ENCODE peak calls at places on chromosomes 12 and 14, in ten cellular contexts. One of them, this sample, is unnamed.

GRCh38 chr12:131963381-131963780 is 13.6 kb downstream of the EP400 start:
- DNase-seq in mesenchymal stem cell: no peak
- DNase-seq in AG04450: no peak
- DNase-seq in caudate nucleus: no peak
- DNase-seq in CD8-positive, alpha-beta T cell: no peak
- DNase-seq in dorsolateral prefrontal cortex: no peak
- DNase-seq in hepatocyte: no peak
- DNase-seq in Panc1: no peak
- DNase-seq in WERI-Rb-1: no peak
- DNase-seq in left lung: no peak
- DNase-seq in this sample: no peak

GRCh38 chr14:50792058-50792477 is 38.9 kb downstream of the NIN start:
- DNase-seq in Panc1: no peak
- DNase-seq in dorsolateral prefrontal cortex: no peak
- DNase-seq in caudate nucleus: no peak
- DNase-seq in hepatocyte: no peak
- DNase-seq in mesenchymal stem cell: no peak
- DNase-seq in WERI-Rb-1: no peak
- DNase-seq in CD8-positive, alpha-beta T cell: no peak
- DNase-seq in AG04450: no peak
- DNase-seq in left lung: no peak
- DNase-seq in this sample: no peak

GRCh38 chr14:61860294-61860918 is 98.2 kb downstream of the SNAPC1 start:
- DNase-seq in dorsolateral prefrontal cortex: no peak
- DNase-seq in left lung: no peak
- DNase-seq in WERI-Rb-1: peak; percentile 52
- DNase-seq in caudate nucleus: no peak
- DNase-seq in Panc1: peak; percentile 36
- DNase-seq in AG04450: no peak
- DNase-seq in mesenchymal stem cell: peak; percentile 37
- DNase-seq in hepatocyte: peak; percentile 62
- DNase-seq in CD8-positive, alpha-beta T cell: peak; percentile 35
- DNase-seq in this sample: peak; percentile 65

GRCh38 chr12:12776261-12776660 is 9.2 kb upstream of the APOLD1 start:
- DNase-seq in left lung: no peak
- DNase-seq in AG04450: no peak
- DNase-seq in Panc1: no peak
- DNase-seq in hepatocyte: peak; percentile 62
- DNase-seq in mesenchymal stem cell: no peak
- DNase-seq in CD8-positive, alpha-beta T cell: no peak
- DNase-seq in caudate nucleus: no peak
- DNase-seq in dorsolateral prefrontal cortex: no peak
- DNase-seq in WERI-Rb-1: no peak
- DNase-seq in this sample: peak; percentile 46

GRCh38 chr12:39441189-39441962 is 1.5 kb downstream of the KIF21A start:
- DNase-seq in caudate nucleus: no peak
- DNase-seq in AG04450: no peak
- DNase-seq in mesenchymal stem cell: no peak
- DNase-seq in left lung: no peak
- DNase-seq in WERI-Rb-1: no peak
- DNase-seq in dorsolateral prefrontal cortex: no peak
- DNase-seq in Panc1: no peak
- DNase-seq in CD8-positive, alpha-beta T cell: no peak
- DNase-seq in hepatocyte: no peak
- DNase-seq in this sample: no peak

GRCh38 chr14:64825006-64825405 is 54.7 kb downstream of the SPTB start:
- DNase-seq in CD8-positive, alpha-beta T cell: no peak
- DNase-seq in Panc1: no peak
- DNase-seq in caudate nucleus: no peak
- DNase-seq in dorsolateral prefrontal cortex: no peak
- DNase-seq in WERI-Rb-1: no peak
- DNase-seq in AG04450: no peak
- DNase-seq in hepatocyte: no peak
- DNase-seq in left lung: no peak
- DNase-seq in mesenchymal stem cell: no peak
- DNase-seq in this sample: no peak

GRCh38 chr12:81843599-81843998 is 84.4 kb upstream of the PPFIA2 start:
- DNase-seq in caudate nucleus: no peak
- DNase-seq in left lung: no peak
- DNase-seq in dorsolateral prefrontal cortex: no peak
- DNase-seq in mesenchymal stem cell: no peak
- DNase-seq in WERI-Rb-1: no peak
- DNase-seq in AG04450: no peak
- DNase-seq in hepatocyte: no peak
- DNase-seq in CD8-positive, alpha-beta T cell: no peak
- DNase-seq in Panc1: no peak
- DNase-seq in this sample: no peak

GRCh38 chr14:103541944-103542544 is 13.0 kb downstream of the TRMT61A start:
- DNase-seq in left lung: peak; percentile 78
- DNase-seq in mesenchymal stem cell: no peak
- DNase-seq in hepatocyte: no peak
- DNase-seq in dorsolateral prefrontal cortex: no peak
- DNase-seq in caudate nucleus: no peak
- DNase-seq in Panc1: no peak
- DNase-seq in WERI-Rb-1: no peak
- DNase-seq in AG04450: no peak
- DNase-seq in CD8-positive, alpha-beta T cell: no peak
- DNase-seq in this sample: no peak

GRCh38 chr14:21924479-21924878 is 250.9 kb upstream of the OR4E1 start:
- DNase-seq in AG04450: no peak
- DNase-seq in Panc1: no peak
- DNase-seq in left lung: no peak
- DNase-seq in CD8-positive, alpha-beta T cell: peak; percentile 31
- DNase-seq in mesenchymal stem cell: no peak
- DNase-seq in caudate nucleus: no peak
- DNase-seq in dorsolateral prefrontal cortex: no peak
- DNase-seq in hepatocyte: no peak
- DNase-seq in WERI-Rb-1: no peak
- DNase-seq in this sample: no peak

GRCh38 chr14:70935135-70935534 is 27.9 kb downstream of the PCNX1 start:
- DNase-seq in hepatocyte: no peak
- DNase-seq in left lung: no peak
- DNase-seq in AG04450: no peak
- DNase-seq in WERI-Rb-1: no peak
- DNase-seq in dorsolateral prefrontal cortex: no peak
- DNase-seq in CD8-positive, alpha-beta T cell: no peak
- DNase-seq in mesenchymal stem cell: no peak
- DNase-seq in Panc1: no peak
- DNase-seq in caudate nucleus: no peak
- DNase-seq in this sample: no peak
- H3K27ac ChIP-seq in hepatocyte: peak overlapping the region; percentile 70
- H3K27ac ChIP-seq in left lung: peak overlapping the region; percentile 55
- H3K27ac ChIP-seq in AG04450: no peak overlapping the region
- H3K27ac ChIP-seq in WERI-Rb-1: no peak overlapping the region
- H3K27ac ChIP-seq in dorsolateral prefrontal cortex: no peak overlapping the region
- H3K27ac ChIP-seq in CD8-positive, alpha-beta T cell: no peak overlapping the region
- H3K27ac ChIP-seq in mesenchymal stem cell: peak overlapping the region; percentile 33
- H3K27ac ChIP-seq in Panc1: no peak overlapping the region
- H3K27ac ChIP-seq in caudate nucleus: no peak overlapping the region
- H3K27ac ChIP-seq in this sample: no peak overlapping the region

GRCh38 chr12:97513921-97514320 is 51.3 kb downstream of the RMST start:
- DNase-seq in hepatocyte: no peak
- DNase-seq in mesenchymal stem cell: no peak
- DNase-seq in dorsolateral prefrontal cortex: no peak
- DNase-seq in left lung: no peak
- DNase-seq in Panc1: no peak
- DNase-seq in WERI-Rb-1: no peak
- DNase-seq in AG04450: no peak
- DNase-seq in caudate nucleus: no peak
- DNase-seq in CD8-positive, alpha-beta T cell: no peak
- DNase-seq in this sample: no peak
- H3K27ac ChIP-seq in hepatocyte: no peak overlapping the region
- H3K27ac ChIP-seq in mesenchymal stem cell: no peak overlapping the region
- H3K27ac ChIP-seq in dorsolateral prefrontal cortex: no peak overlapping the region
- H3K27ac ChIP-seq in left lung: no peak overlapping the region
- H3K27ac ChIP-seq in Panc1: no peak overlapping the region
- H3K27ac ChIP-seq in WERI-Rb-1: no peak overlapping the region
- H3K27ac ChIP-seq in AG04450: no peak overlapping the region
- H3K27ac ChIP-seq in caudate nucleus: no peak overlapping the region
- H3K27ac ChIP-seq in CD8-positive, alpha-beta T cell: no peak overlapping the region
- H3K27ac ChIP-seq in this sample: no peak overlapping the region

GRCh38 chr12:27781680-27782079 is 1.6 kb upstream of the MANSC4 start:
- DNase-seq in WERI-Rb-1: no peak
- DNase-seq in dorsolateral prefrontal cortex: no peak
- DNase-seq in caudate nucleus: no peak
- DNase-seq in mesenchymal stem cell: peak; percentile 35
- DNase-seq in CD8-positive, alpha-beta T cell: no peak
- DNase-seq in Panc1: no peak
- DNase-seq in left lung: no peak
- DNase-seq in hepatocyte: no peak
- DNase-seq in AG04450: no peak
- DNase-seq in this sample: no peak
- H3K27ac ChIP-seq in WERI-Rb-1: no peak overlapping the region
- H3K27ac ChIP-seq in dorsolateral prefrontal cortex: peak overlapping the region; percentile 27
- H3K27ac ChIP-seq in caudate nucleus: no peak overlapping the region
- H3K27ac ChIP-seq in mesenchymal stem cell: no peak overlapping the region
- H3K27ac ChIP-seq in CD8-positive, alpha-beta T cell: no peak overlapping the region
- H3K27ac ChIP-seq in Panc1: peak overlapping the region; percentile 83
- H3K27ac ChIP-seq in left lung: peak overlapping the region; percentile 84
- H3K27ac ChIP-seq in hepatocyte: peak overlapping the region; percentile 99
- H3K27ac ChIP-seq in AG04450: peak overlapping the region; percentile 75
- H3K27ac ChIP-seq in this sample: no peak overlapping the region

DNA sequence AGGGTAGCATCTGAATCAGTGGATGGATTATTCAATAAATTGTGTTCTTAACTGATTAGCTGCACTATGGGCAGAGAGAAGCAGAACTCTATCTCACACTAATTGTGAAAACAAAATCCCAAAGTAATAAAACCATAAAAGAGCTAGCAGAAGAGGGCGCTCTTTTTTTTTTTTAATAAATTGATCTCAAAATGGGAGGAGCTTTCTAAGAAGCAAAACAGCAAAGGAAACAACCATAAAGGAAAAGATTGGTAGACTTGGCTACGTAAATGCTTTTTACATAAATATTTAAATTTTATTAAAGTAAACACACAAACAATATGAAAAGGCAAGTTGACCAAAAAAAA is 1.5 kb upstream of the TM7SF3 start:
- DNase-seq in dorsolateral prefrontal cortex: no peak
- DNase-seq in left lung: no peak
- DNase-seq in hepatocyte: peak; percentile 21
- DNase-seq in caudate nucleus: no peak
- DNase-seq in mesenchymal stem cell: peak; percentile 55
- DNase-seq in Panc1: no peak
- DNase-seq in WERI-Rb-1: no peak
- DNase-seq in CD8-positive, alpha-beta T cell: no peak
- DNase-seq in AG04450: no peak
- DNase-seq in this sample: peak; percentile 21
- H3K27ac ChIP-seq in dorsolateral prefrontal cortex: peak overlapping the region; percentile 89
- H3K27ac ChIP-seq in left lung: peak overlapping the region; percentile 90
- H3K27ac ChIP-seq in hepatocyte: peak overlapping the region; percentile 96
- H3K27ac ChIP-seq in caudate nucleus: no peak overlapping the region
- H3K27ac ChIP-seq in mesenchymal stem cell: no peak overlapping the region
- H3K27ac ChIP-seq in Panc1: no peak overlapping the region
- H3K27ac ChIP-seq in WERI-Rb-1: no peak overlapping the region
- H3K27ac ChIP-seq in CD8-positive, alpha-beta T cell: peak overlapping the region; percentile 80
- H3K27ac ChIP-seq in AG04450: no peak overlapping the region
- H3K27ac ChIP-seq in this sample: no peak overlapping the region

This sample was measured in RWPE1.